ENCODE peak calls at places on chromosomes 4 and X, in ten cellular contexts. One of them, this sample, is unnamed.

GRCh38 chrX:51860679-51861078 is 32.7 kb upstream of the MAGED1 start:
- DNase-seq in activated CD4-positive, alpha-beta T cell treated with anti-CD3 and anti-CD28 coated beads, Interleukin-2, amount 10 ng/mL, durations not matched to agents 7 days and 5 days: peak
- DNase-seq in NCI-H460: no peak
- DNase-seq in NAMALWA: peak
- DNase-seq in memory B cell: no peak
- DNase-seq in iris pigment epithelial cell: peak
- DNase-seq in nephron progenitor cell: no peak
- DNase-seq in dorsolateral prefrontal cortex: peak
- DNase-seq in HepG2: peak
- DNase-seq in epithelial cell of esophagus: peak
- DNase-seq in this sample: no peak

GRCh38 chrX:107025538-107025937 is 25.5 kb upstream of the MORC4 start:
- DNase-seq in activated CD4-positive, alpha-beta T cell treated with anti-CD3 and anti-CD28 coated beads, Interleukin-2, amount 10 ng/mL, durations not matched to agents 7 days and 5 days: no peak
- DNase-seq in NCI-H460: peak
- DNase-seq in NAMALWA: peak
- DNase-seq in memory B cell: no peak
- DNase-seq in iris pigment epithelial cell: peak
- DNase-seq in nephron progenitor cell: peak
- DNase-seq in dorsolateral prefrontal cortex: no peak
- DNase-seq in HepG2: peak
- DNase-seq in epithelial cell of esophagus: peak
- DNase-seq in this sample: no peak

GRCh38 chrX:1870421-1870820 is 255.6 kb downstream of the ASMT start:
- DNase-seq in activated CD4-positive, alpha-beta T cell treated with anti-CD3 and anti-CD28 coated beads, Interleukin-2, amount 10 ng/mL, durations not matched to agents 7 days and 5 days: no peak
- DNase-seq in NCI-H460: no peak
- DNase-seq in NAMALWA: no peak
- DNase-seq in memory B cell: no peak
- DNase-seq in iris pigment epithelial cell: no peak
- DNase-seq in nephron progenitor cell: no peak
- DNase-seq in dorsolateral prefrontal cortex: no peak
- DNase-seq in HepG2: no peak
- DNase-seq in epithelial cell of esophagus: no peak
- DNase-seq in this sample: no peak

GRCh38 chr4:18034099-18034498 is 12.5 kb upstream of the LCORL start:
- DNase-seq in activated CD4-positive, alpha-beta T cell treated with anti-CD3 and anti-CD28 coated beads, Interleukin-2, amount 10 ng/mL, durations not matched to agents 7 days and 5 days: no peak
- DNase-seq in NCI-H460: no peak
- DNase-seq in NAMALWA: no peak
- DNase-seq in memory B cell: no peak
- DNase-seq in iris pigment epithelial cell: no peak
- DNase-seq in nephron progenitor cell: no peak
- DNase-seq in dorsolateral prefrontal cortex: no peak
- DNase-seq in HepG2: no peak
- DNase-seq in epithelial cell of esophagus: no peak
- DNase-seq in this sample: no peak

GRCh38 chrX:129593137-129593536 is 53.1 kb downstream of the OCRL start:
- DNase-seq in activated CD4-positive, alpha-beta T cell treated with anti-CD3 and anti-CD28 coated beads, Interleukin-2, amount 10 ng/mL, durations not matched to agents 7 days and 5 days: no peak
- DNase-seq in NCI-H460: peak
- DNase-seq in NAMALWA: no peak
- DNase-seq in memory B cell: no peak
- DNase-seq in iris pigment epithelial cell: peak
- DNase-seq in nephron progenitor cell: no peak
- DNase-seq in dorsolateral prefrontal cortex: no peak
- DNase-seq in HepG2: no peak
- DNase-seq in epithelial cell of esophagus: peak
- DNase-seq in this sample: no peak

GRCh38 chrX:8364369-8365141 is 100.1 kb upstream of the VCX3B start:
- DNase-seq in activated CD4-positive, alpha-beta T cell treated with anti-CD3 and anti-CD28 coated beads, Interleukin-2, amount 10 ng/mL, durations not matched to agents 7 days and 5 days: no peak
- DNase-seq in NCI-H460: no peak
- DNase-seq in NAMALWA: peak
- DNase-seq in memory B cell: no peak
- DNase-seq in iris pigment epithelial cell: no peak
- DNase-seq in nephron progenitor cell: peak
- DNase-seq in dorsolateral prefrontal cortex: no peak
- DNase-seq in HepG2: peak
- DNase-seq in epithelial cell of esophagus: peak
- DNase-seq in this sample: no peak

GRCh38 chr4:74283614-74284013 is 24.7 kb upstream of the EPGN start:
- DNase-seq in activated CD4-positive, alpha-beta T cell treated with anti-CD3 and anti-CD28 coated beads, Interleukin-2, amount 10 ng/mL, durations not matched to agents 7 days and 5 days: no peak
- DNase-seq in NCI-H460: peak
- DNase-seq in NAMALWA: no peak
- DNase-seq in memory B cell: no peak
- DNase-seq in iris pigment epithelial cell: peak
- DNase-seq in nephron progenitor cell: no peak
- DNase-seq in dorsolateral prefrontal cortex: no peak
- DNase-seq in HepG2: no peak
- DNase-seq in epithelial cell of esophagus: peak
- DNase-seq in this sample: no peak

GRCh38 chr4:123631699-123632098 is 235.1 kb downstream of the SPRY1 start:
- DNase-seq in activated CD4-positive, alpha-beta T cell treated with anti-CD3 and anti-CD28 coated beads, Interleukin-2, amount 10 ng/mL, durations not matched to agents 7 days and 5 days: no peak
- DNase-seq in NCI-H460: no peak
- DNase-seq in NAMALWA: no peak
- DNase-seq in memory B cell: no peak
- DNase-seq in iris pigment epithelial cell: peak
- DNase-seq in nephron progenitor cell: no peak
- DNase-seq in dorsolateral prefrontal cortex: no peak
- DNase-seq in HepG2: no peak
- DNase-seq in epithelial cell of esophagus: peak
- DNase-seq in this sample: no peak

GRCh38 chr4:15002659-15003440 is 569 bp downstream of the CPEB2 start:
- DNase-seq in activated CD4-positive, alpha-beta T cell treated with anti-CD3 and anti-CD28 coated beads, Interleukin-2, amount 10 ng/mL, durations not matched to agents 7 days and 5 days: peak
- DNase-seq in NCI-H460: peak
- DNase-seq in NAMALWA: peak
- DNase-seq in memory B cell: peak
- DNase-seq in iris pigment epithelial cell: peak
- DNase-seq in nephron progenitor cell: peak
- DNase-seq in dorsolateral prefrontal cortex: peak
- DNase-seq in HepG2: peak
- DNase-seq in epithelial cell of esophagus: peak
- DNase-seq in this sample: peak

GRCh38 chr4:129355031-129355430 is 259.1 kb downstream of the C4orf33 start:
- DNase-seq in activated CD4-positive, alpha-beta T cell treated with anti-CD3 and anti-CD28 coated beads, Interleukin-2, amount 10 ng/mL, durations not matched to agents 7 days and 5 days: no peak
- DNase-seq in NCI-H460: no peak
- DNase-seq in NAMALWA: no peak
- DNase-seq in memory B cell: no peak
- DNase-seq in iris pigment epithelial cell: no peak
- DNase-seq in nephron progenitor cell: no peak
- DNase-seq in dorsolateral prefrontal cortex: no peak
- DNase-seq in HepG2: no peak
- DNase-seq in epithelial cell of esophagus: no peak
- DNase-seq in this sample: no peak

GRCh38 chrX:123504047-123504446 is 228.8 kb downstream of the THOC2 start:
- DNase-seq in activated CD4-positive, alpha-beta T cell treated with anti-CD3 and anti-CD28 coated beads, Interleukin-2, amount 10 ng/mL, durations not matched to agents 7 days and 5 days: no peak
- DNase-seq in NCI-H460: no peak
- DNase-seq in NAMALWA: no peak
- DNase-seq in memory B cell: no peak
- DNase-seq in iris pigment epithelial cell: no peak
- DNase-seq in nephron progenitor cell: no peak
- DNase-seq in dorsolateral prefrontal cortex: no peak
- DNase-seq in HepG2: no peak
- DNase-seq in epithelial cell of esophagus: no peak
- DNase-seq in this sample: no peak

This sample was measured in amygdala.